ENCODE peak calls at places on chromosomes 3 and 15, in six cellular contexts. Z is neuronal stem cell, A is H9, I is mesenchymal stem cell, F is H1, H is trophoblast cell. M is an unnamed sample.

GRCh38 chr3:179037361-179037760 is 34.2 kb downstream of the ZMAT3 start:
- DNase-seq in Z (no peak), A (peak), F (no peak), H (peak), I (peak), M (peak)

GRCh38 chr15:34861216-34861615 is 65.9 kb upstream of the ACTC1 start:
- DNase-seq in F (no peak), H (no peak), Z (no peak), A (no peak), I (no peak), M (no peak)

GRCh38 chr3:126538316-126538715 is 14.4 kb downstream of the CHST13 start:
- DNase-seq in Z (no peak), A (peak), I (no peak), F (peak), H (no peak), M (no peak)

GRCh38 chr15:46848704-46849103 is 868.6 kb upstream of the SEMA6D start:
- DNase-seq in I (peak), H (peak), F (no peak), A (no peak), Z (no peak), M (peak)

GRCh38 chr15:47505712-47506542 is 211.4 kb upstream of the SEMA6D start:
- DNase-seq in Z (no peak), A (no peak), F (no peak), H (no peak), I (no peak), M (peak)

GRCh38 chr15:83955806-83956265 is 279.7 kb upstream of the GOLGA6L4 start:
- DNase-seq in I (no peak), Z (no peak), H (no peak), F (no peak), A (no peak), M (no peak)

GRCh38 chr3:186974824-186975281 is 44.5 kb downstream of the ST6GAL1 start:
- DNase-seq in A (no peak), Z (no peak), F (no peak), H (no peak), I (no peak), M (no peak)

GRCh38 chr15:48097264-48097663 is 23.5 kb upstream of the SLC24A5 start:
- DNase-seq in F (no peak), Z (no peak), H (no peak), A (no peak), I (no peak), M (no peak)

GRCh38 chr3:99716463-99716995 is 78.1 kb downstream of the COL8A1 start:
- DNase-seq in H (no peak), F (no peak), Z (no peak), I (no peak), A (no peak), M (no peak)

GRCh38 chr15:68335251-68335650 is 57.7 kb downstream of the FEM1B start:
- DNase-seq in A (no peak), H (no peak), I (no peak), Z (no peak), F (no peak), M (no peak)

GRCh38 chr3:30342319-30343060 is 263.9 kb upstream of the TGFBR2 start:
- DNase-seq in H (peak), I (peak), F (no peak), A (no peak), Z (no peak), M (peak)

GRCh38 chr3:113148307-113148703 is 63.1 kb upstream of the BOC start:
- DNase-seq in I (no peak), F (no peak), A (no peak), Z (no peak), H (no peak), M (no peak)

GRCh38 chr3:120985242-120985641 is 77.2 kb downstream of the STXBP5L start:
- DNase-seq in A (no peak), Z (no peak), H (no peak), F (no peak), I (no peak), M (no peak)
- H3K14ac ChIP-seq in A (no peak), Z (no peak), H (no peak), F (no peak), I (no peak), M (no peak)

GRCh38 chr3:107794664-107795443 is 272.1 kb downstream of the BBX start:
- DNase-seq in A (no peak), I (no peak), F (no peak), H (no peak), Z (no peak), M (peak)

GRCh38 chr3:107795514-107796094 is 272.8 kb downstream of the BBX start:
- DNase-seq in H (no peak), F (no peak), I (no peak), A (no peak), Z (no peak), M (no peak)

GRCh38 chr3:107791450-107791849 is 268.7 kb downstream of the BBX start:
- DNase-seq in H (no peak), Z (no peak), I (no peak), F (no peak), A (no peak), M (no peak)

GRCh38 chr3:107790612-107791011 is 267.9 kb downstream of the BBX start:
- DNase-seq in A (no peak), H (no peak), F (no peak), I (no peak), Z (no peak), M (no peak)
- H3K14ac ChIP-seq in A (no peak), H (no peak), F (no peak), I (no peak), Z (no peak), M (no peak)

DNA sequence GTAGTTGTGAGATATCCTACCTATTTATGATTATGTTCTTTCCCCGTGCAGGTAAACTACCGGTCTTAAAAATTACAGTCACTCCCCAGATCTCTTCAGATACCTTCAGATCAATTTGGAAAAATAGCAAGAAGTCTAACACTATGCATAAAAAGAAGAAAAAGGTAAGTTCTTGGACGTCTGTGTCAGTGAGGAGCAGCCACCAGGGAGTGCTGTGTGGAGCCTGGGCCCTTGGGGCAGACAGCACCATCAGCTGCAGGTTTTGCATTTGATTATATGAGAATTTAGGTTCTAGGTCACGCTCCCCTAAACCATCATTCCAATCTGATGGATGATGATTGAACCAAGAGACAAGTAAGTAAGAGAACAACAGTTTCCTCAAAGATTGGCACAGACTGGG is 8.9 kb upstream of the RNF7 start:
- DNase-seq in I (no peak), A (no peak), F (no peak), H (no peak), Z (no peak), M (no peak)
- H3K14ac ChIP-seq in I (no peak), A (no peak), F (no peak), H (no peak), Z (no peak), M (no peak)

GRCh38 chr15:78075490-78076230 is 1.9 kb downstream of the TBC1D2B start:
- DNase-seq in Z (peak), A (peak), I (peak), H (peak), F (no peak), M (peak)
- H3K14ac ChIP-seq in Z (no peak), A (no peak), I (no peak), H (no peak), F (no peak), M (peak)

GRCh38 chr15:74395319-74396145 is 28.1 kb upstream of the CYP11A1 start:
- DNase-seq in Z (no peak), I (no peak), H (no peak), A (no peak), F (no peak), M (no peak)
- H3K14ac ChIP-seq in Z (no peak), I (no peak), H (peak), A (no peak), F (no peak), M (peak)

GRCh38 chr3:112143689-112144088 is 10.6 kb upstream of the GCSAM start:
- DNase-seq in F (no peak), A (no peak), I (no peak), Z (no peak), H (no peak), M (no peak)
- H3K14ac ChIP-seq in F (no peak), A (no peak), I (no peak), Z (no peak), H (no peak), M (no peak)

GRCh38 chr15:97959738-97960363 is 652 bp upstream of the ARRDC4 start:
- DNase-seq in I (no peak), F (no peak), H (peak), A (no peak), Z (no peak), M (no peak)

GRCh38 chr15:97960364-97961066 is at the start of gene ARRDC4:
- DNase-seq in I (peak), H (peak), Z (peak), F (peak), A (peak), M (peak)

GRCh38 chr15:97955529-97955928 is 5.0 kb upstream of the ARRDC4 start:
- DNase-seq in H (no peak), A (no peak), I (no peak), Z (no peak), F (no peak), M (no peak)

GRCh38 chr15:97955040-97955439 is 5.5 kb upstream of the ARRDC4 start:
- DNase-seq in I (no peak), Z (no peak), H (no peak), F (no peak), A (no peak), M (no peak)
- H3K14ac ChIP-seq in I (no peak), Z (no peak), H (no peak), F (no peak), A (no peak), M (no peak)